ENCODE peak calls at places on chromosomes 16 and 17, in nine cellular contexts. One of them, this sample, is unnamed.

GRCh38 chr17:40550608-40551007 is 14.7 kb downstream of the CCR7 start:
- DNase-seq in SK-N-DZ: no peak
- DNase-seq in suprapubic skin: peak; percentile 90
- DNase-seq in HL-60: no peak
- DNase-seq in IMR-90: peak; percentile 74
- DNase-seq in left cardiac atrium: peak; percentile 76
- DNase-seq in tibial artery: peak; percentile 79
- DNase-seq in globus pallidus: no peak
- DNase-seq in cerebellum: no peak
- DNase-seq in this sample: peak; percentile 33

GRCh38 chr17:66740226-66740625 is 94.7 kb upstream of the CACNG5 start:
- DNase-seq in HL-60: no peak
- DNase-seq in SK-N-DZ: no peak
- DNase-seq in suprapubic skin: no peak
- DNase-seq in tibial artery: no peak
- DNase-seq in globus pallidus: no peak
- DNase-seq in IMR-90: no peak
- DNase-seq in cerebellum: no peak
- DNase-seq in left cardiac atrium: no peak
- DNase-seq in this sample: no peak

GRCh38 chr16:83402969-83403368 is 404.8 kb upstream of the HSBP1 start:
- DNase-seq in left cardiac atrium: no peak
- DNase-seq in tibial artery: no peak
- DNase-seq in SK-N-DZ: no peak
- DNase-seq in HL-60: no peak
- DNase-seq in globus pallidus: no peak
- DNase-seq in IMR-90: peak; percentile 54
- DNase-seq in suprapubic skin: no peak
- DNase-seq in cerebellum: no peak
- DNase-seq in this sample: no peak

GRCh38 chr17:28258347-28258887 is 60.6 kb upstream of the TMEM97 start:
- DNase-seq in tibial artery: no peak
- DNase-seq in cerebellum: no peak
- DNase-seq in suprapubic skin: no peak
- DNase-seq in IMR-90: no peak
- DNase-seq in globus pallidus: no peak
- DNase-seq in HL-60: no peak
- DNase-seq in SK-N-DZ: no peak
- DNase-seq in left cardiac atrium: peak; percentile 54
- DNase-seq in this sample: no peak

GRCh38 chr16:67441907-67442306 is 11.0 kb downstream of the HSD11B2 start:
- DNase-seq in cerebellum: peak; percentile 74
- DNase-seq in globus pallidus: no peak
- DNase-seq in left cardiac atrium: no peak
- DNase-seq in suprapubic skin: no peak
- DNase-seq in tibial artery: no peak
- DNase-seq in IMR-90: peak; percentile 19
- DNase-seq in HL-60: no peak
- DNase-seq in SK-N-DZ: no peak
- DNase-seq in this sample: peak; percentile 36

GRCh38 chr17:45225964-45226530 is 4.4 kb downstream of the FMNL1 start:
- DNase-seq in globus pallidus: peak; percentile 67
- DNase-seq in left cardiac atrium: peak; percentile 83
- DNase-seq in suprapubic skin: no peak
- DNase-seq in tibial artery: peak; percentile 85
- DNase-seq in SK-N-DZ: no peak
- DNase-seq in HL-60: peak; percentile 100
- DNase-seq in IMR-90: no peak
- DNase-seq in cerebellum: no peak
- DNase-seq in this sample: peak; percentile 72

GRCh38 chr17:39955726-39956225 is 7.0 kb upstream of the GSDMA start:
- DNase-seq in globus pallidus: no peak
- DNase-seq in left cardiac atrium: no peak
- DNase-seq in SK-N-DZ: no peak
- DNase-seq in HL-60: no peak
- DNase-seq in cerebellum: no peak
- DNase-seq in suprapubic skin: no peak
- DNase-seq in IMR-90: no peak
- DNase-seq in tibial artery: no peak
- DNase-seq in this sample: no peak

GRCh38 chr16:23081675-23082119 is 67.6 kb downstream of the USP31 start:
- DNase-seq in SK-N-DZ: no peak
- DNase-seq in cerebellum: no peak
- DNase-seq in left cardiac atrium: no peak
- DNase-seq in HL-60: no peak
- DNase-seq in suprapubic skin: no peak
- DNase-seq in tibial artery: no peak
- DNase-seq in IMR-90: peak; percentile 35
- DNase-seq in globus pallidus: no peak
- DNase-seq in this sample: no peak

GRCh38 chr16:48829361-48829760 is 219.4 kb upstream of the N4BP1 start:
- DNase-seq in HL-60: no peak
- DNase-seq in SK-N-DZ: no peak
- DNase-seq in left cardiac atrium: no peak
- DNase-seq in tibial artery: no peak
- DNase-seq in cerebellum: peak; percentile 53
- DNase-seq in IMR-90: no peak
- DNase-seq in suprapubic skin: no peak
- DNase-seq in globus pallidus: no peak
- DNase-seq in this sample: no peak

GRCh38 chr17:1087381-1088241 is 90.7 kb downstream of the TIMM22 start:
- DNase-seq in globus pallidus: peak; percentile 55
- DNase-seq in tibial artery: peak; percentile 93
- DNase-seq in suprapubic skin: peak; percentile 81
- DNase-seq in cerebellum: no peak
- DNase-seq in left cardiac atrium: peak; percentile 83
- DNase-seq in HL-60: no peak
- DNase-seq in SK-N-DZ: peak; percentile 55
- DNase-seq in IMR-90: no peak
- DNase-seq in this sample: peak; percentile 38

GRCh38 chr16:9909072-9909471 is 273.2 kb downstream of the GRIN2A start:
- DNase-seq in left cardiac atrium: no peak
- DNase-seq in HL-60: no peak
- DNase-seq in tibial artery: no peak
- DNase-seq in IMR-90: no peak
- DNase-seq in cerebellum: no peak
- DNase-seq in suprapubic skin: no peak
- DNase-seq in SK-N-DZ: no peak
- DNase-seq in globus pallidus: no peak
- DNase-seq in this sample: no peak

GRCh38 chr17:68255731-68256538 is 8.1 kb downstream of the AMZ2 start:
- DNase-seq in SK-N-DZ: no peak
- DNase-seq in globus pallidus: no peak
- DNase-seq in left cardiac atrium: no peak
- DNase-seq in cerebellum: no peak
- DNase-seq in suprapubic skin: no peak
- DNase-seq in HL-60: peak; percentile 52
- DNase-seq in tibial artery: no peak
- DNase-seq in IMR-90: no peak
- DNase-seq in this sample: no peak

GRCh38 chr16:54654429-54654828 is 276.2 kb upstream of the IRX5 start:
- DNase-seq in IMR-90: no peak
- DNase-seq in SK-N-DZ: no peak
- DNase-seq in tibial artery: no peak
- DNase-seq in suprapubic skin: no peak
- DNase-seq in cerebellum: no peak
- DNase-seq in HL-60: no peak
- DNase-seq in globus pallidus: no peak
- DNase-seq in left cardiac atrium: no peak
- DNase-seq in this sample: no peak

GRCh38 chr17:64747938-64748540 is 85.9 kb upstream of the SMURF2 start:
- DNase-seq in tibial artery: peak; percentile 32
- DNase-seq in cerebellum: no peak
- DNase-seq in SK-N-DZ: no peak
- DNase-seq in IMR-90: peak; percentile 83
- DNase-seq in globus pallidus: no peak
- DNase-seq in suprapubic skin: no peak
- DNase-seq in left cardiac atrium: no peak
- DNase-seq in HL-60: no peak
- DNase-seq in this sample: no peak

GRCh38 chr17:31511176-31511540 is 119.7 kb downstream of the RAB11FIP4 start:
- DNase-seq in left cardiac atrium: peak; percentile 13
- DNase-seq in globus pallidus: peak; percentile 62
- DNase-seq in tibial artery: no peak
- DNase-seq in suprapubic skin: no peak
- DNase-seq in HL-60: no peak
- DNase-seq in cerebellum: peak; percentile 51
- DNase-seq in SK-N-DZ: no peak
- DNase-seq in IMR-90: no peak
- DNase-seq in this sample: no peak

GRCh38 chr17:28969706-28970393 is 18.5 kb upstream of the PHF12 start:
- DNase-seq in left cardiac atrium: no peak
- DNase-seq in cerebellum: no peak
- DNase-seq in globus pallidus: no peak
- DNase-seq in SK-N-DZ: no peak
- DNase-seq in HL-60: no peak
- DNase-seq in IMR-90: no peak
- DNase-seq in tibial artery: no peak
- DNase-seq in suprapubic skin: no peak
- DNase-seq in this sample: no peak

GRCh38 chr16:85683363-85683762 is 5.4 kb downstream of the GINS2 start:
- DNase-seq in globus pallidus: no peak
- DNase-seq in HL-60: no peak
- DNase-seq in IMR-90: no peak
- DNase-seq in SK-N-DZ: no peak
- DNase-seq in cerebellum: no peak
- DNase-seq in left cardiac atrium: no peak
- DNase-seq in suprapubic skin: no peak
- DNase-seq in tibial artery: no peak
- DNase-seq in this sample: no peak

GRCh38 chr17:58192612-58193011 is at the start of gene EPX:
- DNase-seq in suprapubic skin: no peak
- DNase-seq in cerebellum: no peak
- DNase-seq in tibial artery: no peak
- DNase-seq in IMR-90: no peak
- DNase-seq in globus pallidus: no peak
- DNase-seq in left cardiac atrium: no peak
- DNase-seq in HL-60: no peak
- DNase-seq in SK-N-DZ: no peak
- DNase-seq in this sample: no peak

GRCh38 chr16:85805442-85806045 is 6.0 kb downstream of the COX4I1 start:
- DNase-seq in SK-N-DZ: no peak
- DNase-seq in left cardiac atrium: no peak
- DNase-seq in tibial artery: no peak
- DNase-seq in IMR-90: no peak
- DNase-seq in cerebellum: no peak
- DNase-seq in HL-60: no peak
- DNase-seq in suprapubic skin: no peak
- DNase-seq in globus pallidus: no peak
- DNase-seq in this sample: no peak

GRCh38 chr17:61758430-61758829 is 104.9 kb downstream of the BRIP1 start:
- DNase-seq in cerebellum: no peak
- DNase-seq in SK-N-DZ: no peak
- DNase-seq in tibial artery: no peak
- DNase-seq in left cardiac atrium: no peak
- DNase-seq in IMR-90: no peak
- DNase-seq in HL-60: no peak
- DNase-seq in suprapubic skin: no peak
- DNase-seq in globus pallidus: no peak
- DNase-seq in this sample: no peak

GRCh38 chr16:49528035-49528434 is 154.4 kb downstream of the C16orf78 start:
- DNase-seq in suprapubic skin: no peak
- DNase-seq in left cardiac atrium: peak; percentile 41
- DNase-seq in HL-60: no peak
- DNase-seq in SK-N-DZ: peak; percentile 69
- DNase-seq in tibial artery: no peak
- DNase-seq in globus pallidus: no peak
- DNase-seq in cerebellum: no peak
- DNase-seq in IMR-90: no peak
- DNase-seq in this sample: no peak

GRCh38 chr16:3256146-3256875 is at the start of gene MEFV:
- DNase-seq in suprapubic skin: no peak
- DNase-seq in HL-60: peak; percentile 38
- DNase-seq in IMR-90: peak; percentile 5
- DNase-seq in tibial artery: no peak
- DNase-seq in left cardiac atrium: no peak
- DNase-seq in cerebellum: no peak
- DNase-seq in globus pallidus: no peak
- DNase-seq in SK-N-DZ: no peak
- DNase-seq in this sample: peak; percentile 8

GRCh38 chr16:24070851-24071250 is 185.3 kb upstream of the CACNG3 start:
- DNase-seq in suprapubic skin: no peak
- DNase-seq in tibial artery: no peak
- DNase-seq in IMR-90: peak; percentile 22
- DNase-seq in HL-60: peak; percentile 34
- DNase-seq in cerebellum: no peak
- DNase-seq in SK-N-DZ: peak; percentile 84
- DNase-seq in left cardiac atrium: peak; percentile 21
- DNase-seq in globus pallidus: peak; percentile 51
- DNase-seq in this sample: no peak

GRCh38 chr16:2763173-2763572 is 10.7 kb downstream of the SRRM2 start:
- DNase-seq in IMR-90: no peak
- DNase-seq in globus pallidus: no peak
- DNase-seq in tibial artery: no peak
- DNase-seq in HL-60: no peak
- DNase-seq in left cardiac atrium: no peak
- DNase-seq in cerebellum: no peak
- DNase-seq in SK-N-DZ: no peak
- DNase-seq in suprapubic skin: no peak
- DNase-seq in this sample: no peak

GRCh38 chr17:56577810-56578209 is 15.7 kb upstream of the NOG start:
- DNase-seq in HL-60: no peak
- DNase-seq in globus pallidus: no peak
- DNase-seq in cerebellum: no peak
- DNase-seq in SK-N-DZ: no peak
- DNase-seq in suprapubic skin: no peak
- DNase-seq in tibial artery: no peak
- DNase-seq in left cardiac atrium: peak; percentile 20
- DNase-seq in IMR-90: no peak
- DNase-seq in this sample: peak; percentile 54

GRCh38 chr16:22232277-22233049 is 26.4 kb downstream of the EEF2K start:
- DNase-seq in tibial artery: no peak
- DNase-seq in globus pallidus: no peak
- DNase-seq in suprapubic skin: peak; percentile 78
- DNase-seq in IMR-90: peak; percentile 72
- DNase-seq in cerebellum: peak; percentile 57
- DNase-seq in SK-N-DZ: no peak
- DNase-seq in left cardiac atrium: no peak
- DNase-seq in HL-60: no peak
- DNase-seq in this sample: no peak

GRCh38 chr17:78875738-78876597 is 27.0 kb downstream of the CEP295NL start:
- DNase-seq in cerebellum: no peak
- DNase-seq in HL-60: peak; percentile 53
- DNase-seq in SK-N-DZ: no peak
- DNase-seq in IMR-90: peak; percentile 47
- DNase-seq in globus pallidus: no peak
- DNase-seq in left cardiac atrium: no peak
- DNase-seq in suprapubic skin: no peak
- DNase-seq in tibial artery: no peak
- DNase-seq in this sample: no peak

GRCh38 chr17:50459081-50459676 is 9.5 kb downstream of the CHAD start:
- DNase-seq in suprapubic skin: no peak
- DNase-seq in globus pallidus: no peak
- DNase-seq in SK-N-DZ: no peak
- DNase-seq in tibial artery: no peak
- DNase-seq in HL-60: no peak
- DNase-seq in IMR-90: peak; percentile 18
- DNase-seq in cerebellum: no peak
- DNase-seq in left cardiac atrium: no peak
- DNase-seq in this sample: no peak

GRCh38 chr16:17555176-17555575 is 84.4 kb upstream of the XYLT1 start:
- DNase-seq in cerebellum: no peak
- DNase-seq in suprapubic skin: no peak
- DNase-seq in SK-N-DZ: no peak
- DNase-seq in IMR-90: peak; percentile 83
- DNase-seq in globus pallidus: no peak
- DNase-seq in left cardiac atrium: no peak
- DNase-seq in HL-60: no peak
- DNase-seq in tibial artery: no peak
- DNase-seq in this sample: no peak

GRCh38 chr16:85592700-85593502 is 20.2 kb upstream of the GSE1 start:
- DNase-seq in HL-60: no peak
- DNase-seq in cerebellum: no peak
- DNase-seq in globus pallidus: no peak
- DNase-seq in SK-N-DZ: no peak
- DNase-seq in left cardiac atrium: no peak
- DNase-seq in tibial artery: no peak
- DNase-seq in suprapubic skin: no peak
- DNase-seq in IMR-90: peak; percentile 59
- DNase-seq in this sample: no peak

GRCh38 chr17:80346498-80347275 is 68.3 kb upstream of the ENDOV start:
- DNase-seq in SK-N-DZ: no peak
- DNase-seq in HL-60: no peak
- DNase-seq in cerebellum: no peak
- DNase-seq in IMR-90: no peak
- DNase-seq in tibial artery: peak; percentile 51
- DNase-seq in left cardiac atrium: no peak
- DNase-seq in suprapubic skin: peak; percentile 52
- DNase-seq in globus pallidus: no peak
- DNase-seq in this sample: no peak

This sample was measured in gastrocnemius medialis.